ENCODE peak calls at places on chromosomes 12 and 14, in six cellular contexts. One of them, this sample, is unnamed.

GRCh38 chr14:32370720-32371119 is 41.6 kb downstream of the AKAP6 start:
- DNase-seq in right cardiac atrium: no peak
- DNase-seq in upper lobe of right lung: no peak
- DNase-seq in testis: no peak
- DNase-seq in transverse colon: no peak
- DNase-seq in right lobe of liver: no peak
- DNase-seq in this sample: no peak

GRCh38 chr12:76878045-76878898 is 547 bp downstream of the CSRP2 start:
- DNase-seq in right lobe of liver: peak; percentile 64
- DNase-seq in transverse colon: no peak
- DNase-seq in upper lobe of right lung: no peak
- DNase-seq in right cardiac atrium: peak; percentile 50
- DNase-seq in testis: no peak
- DNase-seq in this sample: no peak

GRCh38 chr12:2152134-2152533 is 99.3 kb downstream of the CACNA1C start:
- DNase-seq in right lobe of liver: no peak
- DNase-seq in upper lobe of right lung: no peak
- DNase-seq in testis: no peak
- DNase-seq in transverse colon: no peak
- DNase-seq in right cardiac atrium: no peak
- DNase-seq in this sample: no peak

GRCh38 chr12:1474567-1475153 is 119.7 kb downstream of the FBXL14 start:
- DNase-seq in right lobe of liver: no peak
- DNase-seq in right cardiac atrium: no peak
- DNase-seq in testis: no peak
- DNase-seq in upper lobe of right lung: no peak
- DNase-seq in transverse colon: no peak
- DNase-seq in this sample: no peak

GRCh38 chr12:70646850-70647249 is 9.6 kb upstream of the PTPRB start:
- DNase-seq in right cardiac atrium: no peak
- DNase-seq in transverse colon: no peak
- DNase-seq in right lobe of liver: no peak
- DNase-seq in testis: no peak
- DNase-seq in upper lobe of right lung: no peak
- DNase-seq in this sample: no peak

GRCh38 chr14:100645200-100645985 is 58.2 kb upstream of the BEGAIN start:
- DNase-seq in testis: peak; percentile 96
- DNase-seq in upper lobe of right lung: peak; percentile 92
- DNase-seq in right cardiac atrium: peak; percentile 90
- DNase-seq in right lobe of liver: peak; percentile 86
- DNase-seq in transverse colon: peak; percentile 93
- DNase-seq in this sample: peak; percentile 93

GRCh38 chr12:75270157-75270556 is 60.0 kb downstream of the CAPS2 start:
- DNase-seq in right cardiac atrium: no peak
- DNase-seq in testis: no peak
- DNase-seq in upper lobe of right lung: no peak
- DNase-seq in right lobe of liver: no peak
- DNase-seq in transverse colon: no peak
- DNase-seq in this sample: no peak

GRCh38 chr12:32519047-32519446 is 119.7 kb downstream of the FGD4 start:
- DNase-seq in testis: no peak
- DNase-seq in upper lobe of right lung: no peak
- DNase-seq in right cardiac atrium: no peak
- DNase-seq in transverse colon: no peak
- DNase-seq in right lobe of liver: no peak
- DNase-seq in this sample: no peak

GRCh38 chr12:68056300-68056699 is 67.1 kb downstream of the IFNG-AS1 start:
- DNase-seq in transverse colon: no peak
- DNase-seq in right cardiac atrium: no peak
- DNase-seq in testis: no peak
- DNase-seq in right lobe of liver: no peak
- DNase-seq in upper lobe of right lung: no peak
- DNase-seq in this sample: no peak

GRCh38 chr12:114858388-114859146 is 174.6 kb upstream of the TBX3 start:
- DNase-seq in right lobe of liver: peak; percentile 70
- DNase-seq in transverse colon: peak; percentile 29
- DNase-seq in testis: no peak
- DNase-seq in right cardiac atrium: no peak
- DNase-seq in upper lobe of right lung: no peak
- DNase-seq in this sample: no peak

GRCh38 chr14:22387776-22388241 is 201.2 kb downstream of the DAD1 start:
- DNase-seq in upper lobe of right lung: no peak
- DNase-seq in right lobe of liver: no peak
- DNase-seq in right cardiac atrium: no peak
- DNase-seq in transverse colon: no peak
- DNase-seq in testis: no peak
- DNase-seq in this sample: no peak

GRCh38 chr14:78197088-78197487 is 26.9 kb downstream of the NRXN3 start:
- DNase-seq in upper lobe of right lung: no peak
- DNase-seq in right lobe of liver: no peak
- DNase-seq in transverse colon: no peak
- DNase-seq in testis: no peak
- DNase-seq in right cardiac atrium: no peak
- DNase-seq in this sample: no peak

GRCh38 chr12:40375076-40375475 is 150.3 kb downstream of the LRRK2 start:
- DNase-seq in transverse colon: no peak
- DNase-seq in testis: no peak
- DNase-seq in right cardiac atrium: no peak
- DNase-seq in upper lobe of right lung: no peak
- DNase-seq in right lobe of liver: no peak
- DNase-seq in this sample: no peak

GRCh38 chr14:60514378-60515243 is 5.7 kb downstream of the SIX6 start:
- DNase-seq in right lobe of liver: no peak
- DNase-seq in testis: peak; percentile 47
- DNase-seq in right cardiac atrium: peak; percentile 51
- DNase-seq in upper lobe of right lung: peak; percentile 64
- DNase-seq in transverse colon: no peak
- DNase-seq in this sample: no peak

GRCh38 chr12:56629459-56630179 is 507 bp downstream of the BAZ2A start:
- DNase-seq in transverse colon: peak; percentile 39
- DNase-seq in right lobe of liver: peak; percentile 65
- DNase-seq in right cardiac atrium: peak; percentile 73
- DNase-seq in upper lobe of right lung: peak; percentile 72
- DNase-seq in testis: peak; percentile 32
- DNase-seq in this sample: no peak

GRCh38 chr14:57574617-57575288 is 81.1 kb upstream of the CCDC198 start:
- DNase-seq in upper lobe of right lung: no peak
- DNase-seq in testis: no peak
- DNase-seq in transverse colon: no peak
- DNase-seq in right cardiac atrium: no peak
- DNase-seq in right lobe of liver: no peak
- DNase-seq in this sample: no peak

GRCh38 chr14:32980178-32980886 is 41.7 kb downstream of the NPAS3 start:
- DNase-seq in right lobe of liver: no peak
- DNase-seq in transverse colon: no peak
- DNase-seq in testis: no peak
- DNase-seq in upper lobe of right lung: no peak
- DNase-seq in right cardiac atrium: no peak
- DNase-seq in this sample: no peak

GRCh38 chr14:68685419-68686211 is 107.3 kb downstream of the ZFP36L1 start:
- DNase-seq in testis: no peak
- DNase-seq in right cardiac atrium: no peak
- DNase-seq in upper lobe of right lung: peak; percentile 61
- DNase-seq in transverse colon: peak; percentile 57
- DNase-seq in right lobe of liver: no peak
- DNase-seq in this sample: no peak

GRCh38 chr14:53368714-53369191 is 215.6 kb upstream of the DDHD1 start:
- DNase-seq in right cardiac atrium: no peak
- DNase-seq in transverse colon: no peak
- DNase-seq in right lobe of liver: no peak
- DNase-seq in testis: no peak
- DNase-seq in upper lobe of right lung: no peak
- DNase-seq in this sample: no peak

GRCh38 chr14:91371011-91371989 is 46.3 kb downstream of the CCDC88C start:
- DNase-seq in right lobe of liver: no peak
- DNase-seq in right cardiac atrium: peak; percentile 32
- DNase-seq in testis: no peak
- DNase-seq in upper lobe of right lung: no peak
- DNase-seq in transverse colon: no peak
- DNase-seq in this sample: no peak
- H3K4me1 ChIP-seq in right lobe of liver: peaks cover 3% of the 10 kb centered on the region
- H3K4me1 ChIP-seq in right cardiac atrium: peaks cover 6% of the 10 kb centered on the region
- H3K4me1 ChIP-seq in testis: peaks cover 30% of the 10 kb centered on the region
- H3K4me1 ChIP-seq in upper lobe of right lung: peaks cover 74% of the 10 kb centered on the region
- H3K4me1 ChIP-seq in transverse colon: peaks cover 50% of the 10 kb centered on the region
- H3K4me1 ChIP-seq in this sample: peaks cover 98% of the 10 kb centered on the region

DNA sequence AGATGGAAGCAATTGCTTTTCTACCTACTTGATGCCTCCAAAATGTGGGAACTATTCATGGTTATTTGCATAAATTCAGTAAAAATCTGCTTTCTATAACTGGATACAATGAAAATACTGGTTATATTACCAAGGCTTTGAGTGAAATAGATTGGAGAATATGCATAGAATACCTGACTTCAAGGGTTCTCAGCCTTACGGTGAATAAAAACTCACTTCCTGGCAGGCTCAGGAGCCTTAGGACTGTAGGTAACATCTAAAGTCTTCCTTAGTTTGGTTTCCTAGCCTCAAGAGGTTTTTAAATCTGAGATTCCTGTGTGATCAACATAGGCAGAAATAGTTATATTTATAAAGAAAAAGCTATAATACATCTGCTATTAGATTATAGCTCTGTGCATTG is 158.6 kb downstream of the SLC41A2 start:
- DNase-seq in testis: no peak
- DNase-seq in right lobe of liver: no peak
- DNase-seq in upper lobe of right lung: no peak
- DNase-seq in transverse colon: no peak
- DNase-seq in right cardiac atrium: no peak
- DNase-seq in this sample: no peak
- H3K4me1 ChIP-seq in testis: no peaks in the 10 kb centered on the region
- H3K4me1 ChIP-seq in right lobe of liver: no peaks in the 10 kb centered on the region
- H3K4me1 ChIP-seq in upper lobe of right lung: no peaks in the 10 kb centered on the region
- H3K4me1 ChIP-seq in transverse colon: no peaks in the 10 kb centered on the region
- H3K4me1 ChIP-seq in right cardiac atrium: peaks cover 4% of the 10 kb centered on the region
- H3K4me1 ChIP-seq in this sample: no peaks in the 10 kb centered on the region

GRCh38 chr12:46359667-46360280 is 12.8 kb downstream of the SLC38A2 start:
- DNase-seq in testis: no peak
- DNase-seq in transverse colon: no peak
- DNase-seq in upper lobe of right lung: no peak
- DNase-seq in right lobe of liver: no peak
- DNase-seq in right cardiac atrium: no peak
- DNase-seq in this sample: no peak

GRCh38 chr12:46361667-46362034 is 10.9 kb downstream of the SLC38A2 start:
- DNase-seq in transverse colon: no peak
- DNase-seq in right cardiac atrium: no peak
- DNase-seq in testis: no peak
- DNase-seq in right lobe of liver: no peak
- DNase-seq in upper lobe of right lung: no peak
- DNase-seq in this sample: no peak

GRCh38 chr12:46358791-46359666 is 13.5 kb downstream of the SLC38A2 start:
- DNase-seq in testis: no peak
- DNase-seq in upper lobe of right lung: no peak
- DNase-seq in right lobe of liver: no peak
- DNase-seq in transverse colon: no peak
- DNase-seq in right cardiac atrium: no peak
- DNase-seq in this sample: no peak

GRCh38 chr12:46360908-46361666 is 11.5 kb downstream of the SLC38A2 start:
- DNase-seq in upper lobe of right lung: no peak
- DNase-seq in transverse colon: no peak
- DNase-seq in right lobe of liver: no peak
- DNase-seq in right cardiac atrium: no peak
- DNase-seq in testis: no peak
- DNase-seq in this sample: no peak

DNA sequence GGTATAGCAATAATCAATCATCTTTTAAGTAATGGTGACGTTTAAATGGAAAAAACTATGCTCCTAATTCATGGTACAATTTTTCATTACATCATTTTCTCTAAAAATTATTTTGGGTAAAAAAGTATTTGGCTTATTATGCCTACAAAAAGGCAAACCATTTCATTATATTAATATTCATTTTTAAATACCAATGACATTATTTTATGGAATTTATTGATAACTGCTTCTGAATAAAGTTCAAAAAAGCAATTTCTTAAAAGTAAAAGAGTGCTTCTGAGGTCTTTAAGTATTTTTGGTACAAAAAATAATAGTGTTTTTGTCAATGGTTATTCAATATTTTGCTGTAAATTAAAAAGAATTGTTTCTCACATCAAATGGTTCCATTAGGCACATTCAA is 12.2 kb downstream of the SLC38A2 start:
- DNase-seq in transverse colon: no peak
- DNase-seq in testis: no peak
- DNase-seq in right cardiac atrium: no peak
- DNase-seq in right lobe of liver: no peak
- DNase-seq in upper lobe of right lung: no peak
- DNase-seq in this sample: no peak
- H3K4me1 ChIP-seq in transverse colon: peaks cover 49% of the 10 kb centered on the region
- H3K4me1 ChIP-seq in testis: peaks cover 3% of the 10 kb centered on the region
- H3K4me1 ChIP-seq in right cardiac atrium: peaks cover 2% of the 10 kb centered on the region
- H3K4me1 ChIP-seq in right lobe of liver: no peaks in the 10 kb centered on the region
- H3K4me1 ChIP-seq in upper lobe of right lung: peaks cover 36% of the 10 kb centered on the region
- H3K4me1 ChIP-seq in this sample: peaks cover 57% of the 10 kb centered on the region

GRCh38 chr12:132448453-132448800 is 41.5 kb upstream of the FBRSL1 start:
- DNase-seq in upper lobe of right lung: no peak
- DNase-seq in transverse colon: no peak
- DNase-seq in right lobe of liver: no peak
- DNase-seq in testis: no peak
- DNase-seq in right cardiac atrium: peak; percentile 1
- DNase-seq in this sample: no peak

GRCh38 chr12:132449565-132450390 is 40.2 kb upstream of the FBRSL1 start:
- DNase-seq in right cardiac atrium: no peak
- DNase-seq in testis: no peak
- DNase-seq in upper lobe of right lung: no peak
- DNase-seq in transverse colon: peak; percentile 43
- DNase-seq in right lobe of liver: no peak
- DNase-seq in this sample: no peak

GRCh38 chr12:132451836-132452195 is 38.1 kb upstream of the FBRSL1 start:
- DNase-seq in right cardiac atrium: peak; percentile 30
- DNase-seq in transverse colon: no peak
- DNase-seq in testis: no peak
- DNase-seq in right lobe of liver: no peak
- DNase-seq in upper lobe of right lung: no peak
- DNase-seq in this sample: no peak

GRCh38 chr12:132451172-132451835 is 38.6 kb upstream of the FBRSL1 start:
- DNase-seq in right cardiac atrium: peak; percentile 37
- DNase-seq in right lobe of liver: peak; percentile 47
- DNase-seq in upper lobe of right lung: no peak
- DNase-seq in testis: no peak
- DNase-seq in transverse colon: no peak
- DNase-seq in this sample: no peak

DNA sequence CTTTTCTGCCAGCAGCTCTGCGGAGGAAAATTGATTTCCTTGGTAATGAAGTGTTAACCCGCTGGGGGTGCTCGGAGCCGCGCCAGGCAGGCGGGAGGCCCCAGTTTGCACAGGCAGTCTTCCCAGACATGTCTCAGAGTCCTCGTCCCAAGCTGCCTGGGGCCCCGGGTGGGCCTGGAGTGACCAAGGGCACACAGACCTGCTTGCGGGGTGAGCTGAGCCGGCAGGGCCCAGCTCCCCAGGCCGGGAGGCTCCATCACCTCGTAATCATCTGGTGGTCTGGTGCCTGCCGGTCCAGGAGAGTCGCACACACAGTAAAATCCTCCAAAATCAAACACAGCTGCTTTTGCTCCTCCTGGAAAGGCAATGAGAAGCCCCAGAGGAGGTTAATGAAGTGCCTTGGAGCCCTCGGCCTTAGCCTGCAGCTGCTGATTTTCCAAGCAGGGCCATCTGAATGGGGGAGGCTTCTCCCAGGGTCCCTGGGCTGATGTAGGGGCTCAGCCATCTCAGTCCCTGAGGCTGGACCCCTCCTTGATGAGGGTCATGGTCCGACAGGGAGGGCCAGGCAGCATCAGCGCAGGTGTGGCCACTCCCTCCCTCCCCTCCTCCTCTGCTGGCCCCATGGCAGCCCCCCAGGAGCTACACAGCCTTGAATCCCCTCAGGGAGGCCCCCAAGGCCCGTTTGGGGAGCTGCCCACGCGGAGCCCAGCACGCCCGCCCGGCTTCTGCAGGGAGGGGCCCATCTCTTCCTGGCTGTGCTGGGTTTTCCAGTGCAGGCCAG is 39.4 kb upstream of the FBRSL1 start:
- DNase-seq in right lobe of liver: no peak
- DNase-seq in testis: no peak
- DNase-seq in upper lobe of right lung: no peak
- DNase-seq in right cardiac atrium: peak; percentile 52
- DNase-seq in transverse colon: no peak
- DNase-seq in this sample: no peak
- H3K4me1 ChIP-seq in right lobe of liver: no peaks in the 10 kb centered on the region
- H3K4me1 ChIP-seq in testis: no peaks in the 10 kb centered on the region
- H3K4me1 ChIP-seq in upper lobe of right lung: no peaks in the 10 kb centered on the region
- H3K4me1 ChIP-seq in right cardiac atrium: no peaks in the 10 kb centered on the region
- H3K4me1 ChIP-seq in transverse colon: no peaks in the 10 kb centered on the region
- H3K4me1 ChIP-seq in this sample: no peaks in the 10 kb centered on the region

This sample was measured in stomach.